ENCODE peak calls at places on chromosomes 4 and X, in eight cellular contexts. M is stimulated activated CD8-positive, alpha-beta memory T cell treated with anti-CD3 and anti-CD28 coated beads, Interleukin-4, amount 100 ng/mL, for 24 hours; N is progenitor cell of endocrine pancreas; Q is dermis blood vessel endothelial cell; Y is glutamatergic neuron; E is lower leg skin; T is activated CD4-positive, alpha-beta T cell treated with anti-CD3 and anti-CD28 coated beads, Interleukin-2, amount 10 ng/mL, durations not matched to agents 7 days and 5 days; A is EH. R is an unnamed sample.

GRCh38 chr4:25370242-25370641 is 6.8 kb upstream of the ANAPC4 start:
- DNase-seq in A (no peak), Y (no peak), N (no peak), M (no peak), T (no peak), E (no peak), Q (no peak), R (no peak)

GRCh38 chr4:170090667-170091052 is 904 bp upstream of the AADAT start:
- DNase-seq in E (no peak), Q (no peak), A (peak), M (no peak), N (no peak), Y (no peak), T (no peak), R (no peak)

GRCh38 chr4:41024556-41025491 is 189.5 kb downstream of the APBB2 start:
- DNase-seq in Q (peak), Y (no peak), T (no peak), A (no peak), M (no peak), E (no peak), N (no peak), R (peak)

GRCh38 chr4:151227731-151228130 is 49.2 kb upstream of the PRSS48 start:
- DNase-seq in Y (no peak), Q (peak), N (no peak), E (peak), T (no peak), M (no peak), A (peak), R (peak)

GRCh38 chr4:134628074-134628473 is 426.5 kb upstream of the PABPC4L start:
- DNase-seq in N (no peak), Q (no peak), Y (no peak), T (no peak), M (no peak), E (no peak), A (peak), R (no peak)

GRCh38 chrX:127879585-127879984 is 172.6 kb downstream of the ACTRT1 start:
- DNase-seq in T (no peak), M (no peak), Q (peak), N (no peak), Y (no peak), A (no peak), E (no peak), R (peak)

GRCh38 chr4:118280501-118281218 is 72.1 kb downstream of the PRSS12 start:
- DNase-seq in M (no peak), Y (peak), T (peak), N (no peak), Q (peak), E (peak), A (peak), R (peak)

GRCh38 chr4:48329976-48330375 is 11.4 kb upstream of the SLAIN2 start:
- DNase-seq in Q (peak), T (no peak), M (no peak), Y (no peak), E (no peak), N (no peak), A (peak), R (no peak)

GRCh38 chr4:6625256-6625655 is 15.2 kb upstream of the MRFAP1 start:
- DNase-seq in T (no peak), E (no peak), A (no peak), Q (no peak), Y (no peak), M (no peak), N (no peak), R (no peak)

GRCh38 chrX:109818921-109819320 is 85.9 kb upstream of the ACSL4 start:
- DNase-seq in E (no peak), A (no peak), M (no peak), Q (no peak), Y (no peak), N (no peak), T (no peak), R (no peak)

GRCh38 chr4:3261411-3262207 is 12.7 kb downstream of the MSANTD1 start:
- DNase-seq in Q (no peak), E (no peak), M (no peak), A (no peak), Y (no peak), N (no peak), T (no peak), R (no peak)

GRCh38 chrX:113935516-113935915 is 648.4 kb upstream of the HTR2C start:
- DNase-seq in A (no peak), E (no peak), Y (no peak), Q (no peak), T (no peak), N (no peak), M (no peak), R (no peak)

GRCh38 chr4:174317531-174317930 is 33.8 kb downstream of the CEP44 start:
- DNase-seq in T (no peak), A (peak), M (no peak), E (no peak), N (no peak), Q (peak), Y (no peak), R (peak)

GRCh38 chr4:77073106-77073858 is 2.5 kb downstream of the CCNI start:
- DNase-seq in Q (peak), M (no peak), N (no peak), E (no peak), T (no peak), A (no peak), Y (no peak), R (no peak)

GRCh38 chrX:153623310-153624029 is 23.5 kb upstream of the DUSP9 start:
- DNase-seq in N (no peak), Q (no peak), Y (no peak), M (no peak), A (no peak), T (no peak), E (no peak), R (no peak)

GRCh38 chrX:30875957-30876356 is 13.1 kb downstream of the TAB3 start:
- DNase-seq in M (no peak), Y (no peak), T (no peak), A (peak), E (no peak), Q (peak), N (no peak), R (no peak)

GRCh38 chr4:6695660-6696581 is 2.2 kb downstream of the S100P start:
- DNase-seq in Y (no peak), N (no peak), E (no peak), M (no peak), A (no peak), T (peak), Q (peak), R (no peak)

GRCh38 chr4:6389426-6389825 is 83.0 kb downstream of the PPP2R2C start:
- DNase-seq in A (no peak), Y (no peak), E (no peak), N (no peak), Q (no peak), M (no peak), T (no peak), R (no peak)

GRCh38 chrX:112769034-112769433 is 71.6 kb downstream of the AMOT start:
- DNase-seq in Q (no peak), N (no peak), T (no peak), A (no peak), E (no peak), Y (no peak), M (no peak), R (no peak)

GRCh38 chr4:161629694-161630441 is 533.9 kb downstream of the FSTL5 start:
- DNase-seq in Y (no peak), N (no peak), Q (peak), E (no peak), A (no peak), T (no peak), M (no peak), R (no peak)

GRCh38 chrX:114717921-114718320 is 134.0 kb downstream of the HTR2C start:
- DNase-seq in N (peak), E (no peak), A (no peak), Q (peak), Y (no peak), T (no peak), M (no peak), R (no peak)

GRCh38 chr4:24180586-24180985 is 290.7 kb upstream of the PPARGC1A start:
- DNase-seq in M (no peak), Q (no peak), T (no peak), Y (no peak), N (no peak), A (no peak), E (no peak), R (no peak)

GRCh38 chr4:3387943-3388348 is 53.8 kb upstream of the HGFAC start:
- DNase-seq in E (peak), Q (peak), T (no peak), N (no peak), Y (no peak), A (peak), M (no peak), R (no peak)

GRCh38 chr4:109721033-109721432 is 8.8 kb downstream of the PLA2G12A start:
- DNase-seq in A (peak), Q (no peak), Y (no peak), M (no peak), N (no peak), T (no peak), E (no peak), R (no peak)

GRCh38 chr4:57270350-57270749 is 160.2 kb upstream of the IGFBP7 start:
- DNase-seq in N (no peak), Y (peak), A (no peak), T (no peak), M (no peak), E (no peak), Q (no peak), R (no peak)

GRCh38 chr4:86717651-86718050 is 123.5 kb downstream of the PTPN13 start:
- DNase-seq in Y (no peak), Q (no peak), E (no peak), N (no peak), M (no peak), T (no peak), A (no peak), R (no peak)

GRCh38 chrX:79138658-79139241 is 5.7 kb upstream of the GPR174 start:
- DNase-seq in A (no peak), Y (no peak), M (no peak), Q (no peak), N (no peak), E (no peak), T (no peak), R (no peak)

GRCh38 chrX:30900227-30900626 is 11.2 kb upstream of the TAB3 start:
- DNase-seq in N (no peak), E (no peak), Q (no peak), Y (no peak), A (peak), T (no peak), M (no peak), R (no peak)

GRCh38 chrX:23953908-23954269 is 46.1 kb downstream of the CXorf58 start:
- DNase-seq in M (no peak), Y (no peak), E (no peak), Q (no peak), N (no peak), A (no peak), T (peak), R (no peak)

R was measured in pulmonary artery endothelial cell.